ENCODE peak calls at places on chromosomes 3 and 15, in seven cellular contexts. X is T-helper 17 cell, B is fibroblast of lung, H is SHP77, P is GM13977, G is choroid plexus epithelial cell, N is T follicular helper cell. Z is an unnamed sample.
A peak's percentile ranks its signal among the peaks of the same experiment; 100 is the strongest.

GRCh38 chr3:169362261-169362660 is 301.3 kb downstream of the MECOM start:
- DNase-seq in N (no peak), X (no peak), G (peak; percentile 64), P (no peak), B (peak; percentile 72), H (no peak), Z (no peak)

GRCh38 chr3:190048831-190049541 is 71.7 kb downstream of the P3H2 start:
- DNase-seq in B (peak; percentile 87), P (no peak), G (peak; percentile 79), H (no peak), N (no peak), X (no peak), Z (no peak)

GRCh38 chr15:57735891-57736290 is 29.4 kb downstream of the POLR2M start:
- DNase-seq in N (no peak), G (no peak), P (no peak), X (no peak), B (no peak), H (no peak), Z (no peak)

GRCh38 chr3:106255870-106256248 is 387.0 kb upstream of the CBLB start:
- DNase-seq in X (no peak), N (no peak), G (no peak), H (no peak), B (no peak), P (peak; percentile 45), Z (no peak)

GRCh38 chr3:24365168-24365567 is 129.5 kb downstream of the THRB start:
- DNase-seq in G (peak; percentile 89), N (no peak), P (no peak), B (peak; percentile 85), X (no peak), H (no peak), Z (peak; percentile 75)

GRCh38 chr3:155983834-155984474 is 113.5 kb downstream of the GMPS start:
- DNase-seq in G (peak; percentile 31), B (peak; percentile 20), X (no peak), P (no peak), H (no peak), N (no peak), Z (no peak)

GRCh38 chr15:76203766-76204557 is 107.3 kb downstream of the ETFA start:
- DNase-seq in P (no peak), B (no peak), N (no peak), H (no peak), G (no peak), X (no peak), Z (peak; percentile 79)

GRCh38 chr3:129868912-129869311 is 24.6 kb downstream of the TMCC1 start:
- DNase-seq in H (no peak), X (no peak), B (no peak), P (no peak), G (no peak), N (no peak), Z (no peak)

GRCh38 chr3:152331975-152332374 is 63.2 kb downstream of the MBNL1 start:
- DNase-seq in B (no peak), X (no peak), P (no peak), N (no peak), G (no peak), H (no peak), Z (no peak)

GRCh38 chr3:1400571-1400970 is 307.7 kb downstream of the CNTN6 start:
- DNase-seq in P (no peak), N (no peak), X (no peak), B (no peak), H (no peak), G (no peak), Z (no peak)

GRCh38 chr15:28896944-28897343 is 11.2 kb downstream of the APBA2 start:
- DNase-seq in N (no peak), P (no peak), G (peak; percentile 95), X (no peak), B (peak; percentile 96), H (no peak), Z (no peak)

GRCh38 chr3:38455639-38456430 is 2.1 kb downstream of the ACVR2B start:
- DNase-seq in X (no peak), H (no peak), N (no peak), G (peak; percentile 60), B (peak; percentile 41), P (peak; percentile 62), Z (no peak)

GRCh38 chr3:43190682-43191081 is 84.8 kb upstream of the POMGNT2 start:
- DNase-seq in G (peak; percentile 85), H (no peak), B (peak; percentile 53), P (no peak), N (no peak), X (no peak), Z (no peak)

GRCh38 chr3:53730565-53730964 is 115.7 kb downstream of the CHDH start:
- DNase-seq in G (peak; percentile 42), H (no peak), B (peak; percentile 36), P (no peak), N (no peak), X (no peak), Z (no peak)

GRCh38 chr3:140736863-140737460 is 59.1 kb downstream of the TRIM42 start:
- DNase-seq in G (peak; percentile 81), H (peak; percentile 21), P (peak; percentile 23), B (peak; percentile 48), N (no peak), X (no peak), Z (peak; percentile 25)

GRCh38 chr3:155018621-155019330 is 61.3 kb upstream of the MME start:
- DNase-seq in P (no peak), B (no peak), H (no peak), X (no peak), G (peak; percentile 42), N (no peak), Z (no peak)

Z was measured in upper lobe of left lung.